ENCODE peak calls at places on chromosomes 12 and 14, in nine cellular contexts. B, U, A, H, G, O, T, N and D are unnamed samples.

GRCh38 chr12:3453947-3454675 is 36.9 kb upstream of the PRMT8 start:
- DNase-seq in H (no peak), A (no peak), B (peak; percentile 8), G (peak; percentile 70), O (no peak), T (no peak), N (no peak), U (no peak), D (no peak)

GRCh38 chr14:88563845-88564244 is 1.0 kb downstream of the ZC3H14 start:
- DNase-seq in N (no peak), U (no peak), B (no peak), T (no peak), H (no peak), G (no peak), O (no peak), A (no peak), D (no peak)

GRCh38 chr12:126792411-126792810 is 1474.6 kb upstream of the TMEM132C start:
- DNase-seq in G (no peak), H (no peak), N (no peak), T (no peak), O (no peak), B (no peak), U (no peak), A (no peak), D (no peak)

GRCh38 chr12:114984641-114985041 is 300.7 kb upstream of the TBX3 start:
- DNase-seq in A (no peak), B (no peak), H (no peak), U (no peak), O (no peak), G (no peak), N (no peak), T (no peak), D (no peak)

GRCh38 chr14:68089146-68089715 is 269.7 kb downstream of the RAD51B start:
- DNase-seq in A (no peak), U (no peak), G (peak; percentile 86), O (no peak), N (peak; percentile 6), H (no peak), B (peak; percentile 88), T (no peak), D (no peak)

GRCh38 chr12:30763053-30763452 is 8.3 kb upstream of the CAPRIN2 start:
- DNase-seq in B (no peak), H (no peak), G (no peak), U (no peak), A (no peak), N (no peak), T (no peak), O (no peak), D (no peak)

GRCh38 chr12:70185301-70185700 is 57.9 kb upstream of the CNOT2 start:
- DNase-seq in H (no peak), N (no peak), B (no peak), G (no peak), A (no peak), T (no peak), O (no peak), U (no peak), D (no peak)

GRCh38 chr14:106610691-106611090 is 1084.3 kb downstream of the TMEM121 start:
- DNase-seq in O (no peak), U (no peak), H (no peak), N (no peak), B (no peak), A (no peak), T (no peak), G (no peak), D (no peak)

GRCh38 chr14:57382283-57382682 is 8.1 kb upstream of the NAA30 start:
- DNase-seq in N (peak; percentile 81), B (peak; percentile 38), G (no peak), A (no peak), U (no peak), O (no peak), T (no peak), H (no peak), D (no peak)

GRCh38 chr14:36625014-36625413 is 36.6 kb upstream of the PAX9 start:
- DNase-seq in A (no peak), U (no peak), N (no peak), B (no peak), O (no peak), G (no peak), H (no peak), T (no peak), D (no peak)

DNA sequence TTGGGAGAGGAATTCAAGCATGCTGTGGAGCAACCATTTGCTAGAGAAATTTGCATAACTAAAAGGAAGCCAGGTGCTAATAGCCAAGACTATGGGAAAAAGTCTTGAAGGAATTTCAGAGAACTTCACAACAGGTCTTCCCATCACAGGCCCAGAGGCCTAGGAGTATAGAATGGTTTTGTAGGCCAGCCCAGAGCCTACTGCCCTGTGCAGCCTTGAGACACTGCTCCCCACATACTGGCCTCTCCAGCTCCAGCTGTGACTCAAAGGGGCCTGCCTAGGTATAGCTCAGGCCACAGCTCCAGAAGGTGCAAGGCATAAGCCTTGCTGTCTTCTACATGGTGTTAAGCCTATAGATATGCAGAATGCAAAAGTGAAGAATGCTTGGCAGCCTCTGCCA is 227.1 kb downstream of the SLC2A13 start:
- DNase-seq in G (no peak), A (no peak), B (no peak), N (no peak), U (no peak), O (no peak), H (no peak), T (no peak), D (no peak)
- H3K4me3 ChIP-seq in G (no peak overlapping the region), A (no peak overlapping the region), B (no peak overlapping the region), N (no peak overlapping the region), U (no peak overlapping the region), O (no peak overlapping the region), H (no peak overlapping the region), T (no peak overlapping the region), D (no peak overlapping the region)

DNA sequence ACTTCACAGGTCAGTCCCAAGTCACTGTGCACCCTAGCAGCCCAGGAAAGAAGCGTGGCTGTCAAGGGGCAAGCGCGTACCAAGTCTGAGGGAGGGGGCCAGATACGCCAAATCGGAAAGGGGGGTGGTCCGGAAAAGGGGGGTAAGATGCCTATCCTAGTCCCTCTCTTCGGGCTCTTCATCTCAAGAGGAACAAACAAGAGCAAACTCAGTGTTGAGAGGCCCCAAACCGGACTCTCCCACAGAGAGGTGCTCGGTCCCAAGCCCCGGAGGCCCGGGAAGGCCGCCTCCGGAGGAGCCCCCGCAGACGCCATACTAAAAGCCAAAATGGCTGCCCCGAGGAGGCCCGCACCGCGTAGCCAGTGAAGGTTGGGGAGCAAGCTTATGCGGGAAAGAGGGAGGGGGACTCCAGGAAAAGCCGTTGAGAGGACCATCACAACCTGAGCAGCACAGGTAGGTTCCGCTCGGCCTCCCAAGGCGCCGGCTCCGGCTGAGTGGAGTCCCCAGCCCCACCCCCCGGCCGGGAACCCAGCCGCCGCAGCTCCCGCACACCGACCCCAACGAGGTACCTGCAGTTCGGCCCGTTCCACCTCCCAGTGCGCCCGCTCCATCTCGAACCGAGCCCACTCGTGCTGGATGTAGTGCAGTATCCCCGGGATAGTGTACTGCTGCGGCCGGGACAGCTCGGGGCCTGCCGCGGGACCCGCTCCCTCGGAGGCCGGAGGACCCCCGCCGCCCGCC is at the start of gene AP4S1:
- DNase-seq in A (peak; percentile 34), G (no peak), T (peak; percentile 78), N (peak; percentile 37), U (peak; percentile 55), H (peak; percentile 46), B (peak; percentile 31), O (peak; percentile 52), D (peak; percentile 92)
- TF ChIP-seq POLR2A in A (no peak), G (no peak), T (no peak), N (no peak), U (peak; percentile 40), H (no peak), B (peak; percentile 36), O (peak; percentile 20), D (no peak)

DNA sequence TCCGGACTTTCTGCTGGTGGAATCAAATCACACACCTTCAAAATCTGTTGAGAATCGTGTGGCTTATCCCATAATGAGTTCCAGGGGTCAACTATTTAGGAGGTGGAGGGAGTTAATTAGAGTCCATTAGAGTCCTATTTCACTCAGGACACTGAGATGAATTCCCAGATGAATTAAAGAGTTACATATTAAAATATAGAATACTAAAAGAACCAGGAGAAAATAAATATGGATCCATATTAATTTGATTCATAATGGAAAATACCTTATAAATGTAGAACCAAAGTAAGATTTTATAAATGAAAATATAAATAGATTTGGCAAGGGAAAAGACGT is 44.6 kb upstream of the C14orf132 start:
- DNase-seq in H (no peak), O (no peak), A (no peak), T (no peak), N (no peak), B (no peak), G (no peak), U (no peak), D (no peak)
- TF ChIP-seq CTCF in H (no peak), O (no peak), A (no peak), T (no peak), N (no peak), B (no peak), G (no peak), U (no peak), D (no peak)

GRCh38 chr12:25194211-25194610 is 749 bp downstream of the DNAI7 start:
- DNase-seq in G (no peak), U (no peak), O (no peak), T (no peak), N (peak; percentile 35), A (no peak), H (no peak), B (no peak), D (no peak)
- H3K4me3 ChIP-seq in G (peak overlapping the region; percentile 63), U (peak overlapping the region; percentile 72), O (peak overlapping the region; percentile 83), T (peak overlapping the region; percentile 81), N (no peak overlapping the region), A (peak overlapping the region; percentile 94), H (peak overlapping the region; percentile 27), B (peak overlapping the region; percentile 77), D (no peak overlapping the region)

GRCh38 chr14:61281186-61281676 is at the start of gene TMEM30B:
- DNase-seq in H (peak; percentile 97), A (no peak), T (peak; percentile 74), N (no peak), O (no peak), U (peak; percentile 92), G (no peak), B (no peak), D (peak; percentile 91)
- TF ChIP-seq POLR2A in H (peak; percentile 93), A (no peak), T (no peak), N (no peak), O (no peak), U (peak; percentile 87), G (no peak), B (no peak), D (no peak)

DNA sequence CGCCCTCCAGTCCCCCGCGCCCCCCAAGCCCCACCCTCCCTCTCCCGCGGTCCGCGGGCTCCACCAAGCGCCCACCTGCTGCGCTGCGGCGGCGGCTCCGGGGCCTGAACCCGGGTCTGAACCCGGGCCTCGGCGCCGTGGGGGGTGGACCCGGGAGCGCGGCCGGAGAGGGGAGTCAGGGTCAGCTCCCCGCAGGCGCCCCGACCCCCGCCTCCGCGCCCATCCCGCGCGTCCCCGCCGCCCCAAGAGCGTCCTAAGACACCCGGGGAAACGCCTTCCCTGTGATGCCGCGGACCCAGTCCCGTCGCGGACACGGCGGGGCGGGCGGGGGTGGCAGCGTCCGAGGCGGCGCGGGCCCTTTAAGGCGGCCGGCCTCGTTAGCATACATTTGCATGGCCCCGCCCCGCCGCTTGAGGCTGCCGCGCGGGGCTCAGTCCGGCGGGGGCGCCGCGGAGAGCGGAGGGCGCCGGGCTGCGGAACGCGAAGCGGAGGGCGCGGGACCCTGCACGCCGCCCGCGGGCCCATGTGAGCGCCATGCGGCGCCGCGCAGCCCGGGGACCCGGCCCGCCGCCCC is at the start of gene MMP17:
- DNase-seq in O (peak; percentile 90), U (peak; percentile 33), G (no peak), A (peak; percentile 46), H (no peak), T (no peak), B (peak; percentile 75), N (peak; percentile 41), D (no peak)
- TF ChIP-seq CTCF in O (peak; percentile 8), U (no peak), G (peak; percentile 8), A (peak; percentile 11), H (no peak), T (no peak), B (peak; percentile 25), N (no peak), D (no peak)

GRCh38 chr14:95523818-95524448 is 7.5 kb upstream of the SYNE3 start:
- DNase-seq in H (peak; percentile 55), B (no peak), O (peak; percentile 73), G (no peak), U (peak; percentile 79), A (no peak), T (no peak), N (peak; percentile 58), D (peak; percentile 76)
- H3K4me3 ChIP-seq in H (no peak overlapping the region), B (no peak overlapping the region), O (peak overlapping the region; percentile 35), G (no peak overlapping the region), U (no peak overlapping the region), A (peak overlapping the region; percentile 13), T (peak overlapping the region; percentile 6), N (no peak overlapping the region), D (no peak overlapping the region)